ENCODE peak calls at places on chromosomes 4 and X, in ten cellular contexts. L is thoracic aorta; D is mucosa of descending colon; S is psoas muscle; U is Calu3; T is nephron progenitor cell; V is fibroblast of the aortic adventitia; N is H9; A is CD4-positive, alpha-beta T cell; M is HepG2. I is an unnamed sample.

GRCh38 chr4:121950212-121950679 is 1.6 kb downstream of the TRPC3 start:
- DNase-seq in L (no peak), D (peak; percentile 88), S (peak; percentile 74), U (peak; percentile 65), T (peak; percentile 98), V (peak; percentile 54), N (peak; percentile 92), A (peak; percentile 89), M (peak; percentile 20), I (no peak)

GRCh38 chr4:6926681-6927478 is 17.3 kb downstream of the TBC1D14 start:
- DNase-seq in L (no peak), D (peak; percentile 93), S (peak; percentile 61), U (no peak), T (peak; percentile 31), V (no peak), N (no peak), A (peak; percentile 68), M (peak; percentile 96), I (peak; percentile 66)

GRCh38 chr4:13547563-13548041 is 3.3 kb upstream of the NKX3-2 start:
- DNase-seq in L (no peak), D (no peak), S (no peak), U (peak; percentile 33), T (peak; percentile 68), V (no peak), N (no peak), A (no peak), M (no peak), I (peak; percentile 81)

GRCh38 chrX:120559799-120560198 is 963 bp downstream of the CUL4B start:
- DNase-seq in L (no peak), D (no peak), S (no peak), U (no peak), T (no peak), V (no peak), N (no peak), A (no peak), M (no peak), I (peak; percentile 9)

GRCh38 chr4:180134116-180134866 is 2108.9 kb upstream of the TENM3 start:
- DNase-seq in L (no peak), D (peak; percentile 58), S (no peak), U (peak; percentile 3), T (peak; percentile 42), V (no peak), N (no peak), A (no peak), M (no peak), I (peak; percentile 31)

GRCh38 chrX:152601848-152602616 is 35.7 kb upstream of the GABRQ start:
- DNase-seq in L (no peak), D (no peak), S (no peak), U (peak; percentile 1), T (peak; percentile 7), V (no peak), N (peak; percentile 40), A (no peak), M (peak; percentile 1), I (peak; percentile 30)

GRCh38 chr4:152949930-152950329 is 13.8 kb downstream of the FHDC1 start:
- DNase-seq in L (no peak), D (no peak), S (no peak), U (no peak), T (no peak), V (no peak), N (no peak), A (no peak), M (no peak), I (no peak)

GRCh38 chr4:54586343-54586953 is 71.3 kb upstream of the KIT start:
- DNase-seq in L (no peak), D (peak; percentile 52), S (no peak), U (no peak), T (no peak), V (no peak), N (no peak), A (no peak), M (no peak), I (no peak)

GRCh38 chr4:116016201-116016600 is 902.8 kb upstream of the NDST4 start:
- DNase-seq in L (no peak), D (no peak), S (peak; percentile 14), U (peak; percentile 70), T (no peak), V (no peak), N (no peak), A (no peak), M (no peak), I (peak; percentile 68)

GRCh38 chr4:103306870-103307345 is 108.8 kb upstream of the CENPE start:
- DNase-seq in L (no peak), D (peak; percentile 39), S (no peak), U (peak; percentile 55), T (peak; percentile 60), V (peak; percentile 1), N (peak; percentile 56), A (no peak), M (peak; percentile 82), I (no peak)

GRCh38 chr4:139484861-139485311 is 31.0 kb downstream of the RAB33B start:
- DNase-seq in L (no peak), D (no peak), S (no peak), U (peak; percentile 5), T (no peak), V (no peak), N (no peak), A (no peak), M (no peak), I (peak; percentile 78)

GRCh38 chr4:139509727-139510410 is 46.1 kb downstream of the SETD7 start:
- DNase-seq in L (no peak), D (peak; percentile 17), S (no peak), U (peak; percentile 3), T (no peak), V (no peak), N (peak; percentile 66), A (no peak), M (peak; percentile 53), I (peak; percentile 38)

GRCh38 chrX:56794831-56795230 is 65.8 kb downstream of the NBDY start:
- DNase-seq in L (no peak), D (no peak), S (no peak), U (no peak), T (no peak), V (no peak), N (no peak), A (no peak), M (no peak), I (no peak)

GRCh38 chrX:150899191-150899757 is 806 bp upstream of the CD99L2 start:
- DNase-seq in L (no peak), D (peak; percentile 55), S (peak; percentile 35), U (peak; percentile 7), T (peak; percentile 19), V (peak; percentile 11), N (peak; percentile 58), A (peak; percentile 34), M (no peak), I (peak; percentile 82)

GRCh38 chrX:137194164-137194563 is 160.4 kb upstream of the GPR101 start:
- DNase-seq in L (no peak), D (peak; percentile 8), S (no peak), U (peak; percentile 6), T (peak; percentile 44), V (peak; percentile 39), N (peak; percentile 53), A (no peak), M (peak; percentile 12), I (peak; percentile 55)

GRCh38 chr4:110442309-110442708 is 33.6 kb upstream of the ENPEP start:
- DNase-seq in L (no peak), D (no peak), S (no peak), U (no peak), T (no peak), V (no peak), N (no peak), A (no peak), M (no peak), I (no peak)
- TF ChIP-seq CTCF in L (no peak), D (no peak), S (peak; percentile 33), U (no peak), T (no peak), V (no peak), N (no peak), A (no peak), M (no peak), I (no peak)

DNA sequence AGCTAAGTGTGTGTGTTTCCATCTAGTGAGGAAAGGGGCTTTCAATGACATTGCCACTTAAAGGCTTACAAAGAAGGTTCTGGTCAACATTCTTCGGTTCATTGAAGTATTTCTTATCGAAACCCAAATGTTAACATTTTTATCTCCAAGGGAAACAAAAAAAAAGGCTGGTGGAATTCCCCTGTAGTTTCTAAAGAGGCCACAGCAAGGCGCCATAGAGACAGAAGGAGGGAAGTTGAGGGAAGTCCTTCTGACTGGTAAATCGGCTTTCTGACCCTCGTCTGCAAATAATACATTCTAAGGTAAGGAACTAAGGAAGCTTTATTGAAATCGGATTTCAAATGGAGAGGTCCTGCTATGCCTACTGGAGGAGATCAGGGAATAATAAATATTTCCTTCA is 1.7 kb upstream of the ZFP42 start:
- DNase-seq in L (no peak), D (no peak), S (no peak), U (no peak), T (peak; percentile 12), V (no peak), N (peak; percentile 72), A (no peak), M (no peak), I (peak; percentile 31)
- TF ChIP-seq CTCF in L (no peak), D (no peak), S (no peak), U (peak; percentile 16), T (peak; percentile 34), V (no peak), N (peak; percentile 85), A (no peak), M (no peak), I (peak; percentile 41)

GRCh38 chrX:24301806-24302205 is 12.1 kb downstream of the SUPT20HL2 start:
- DNase-seq in L (no peak), D (no peak), S (no peak), U (no peak), T (no peak), V (no peak), N (no peak), A (no peak), M (no peak), I (no peak)

GRCh38 chrX:24305905-24306304 is 8.0 kb downstream of the SUPT20HL2 start:
- DNase-seq in L (no peak), D (no peak), S (no peak), U (no peak), T (no peak), V (no peak), N (no peak), A (no peak), M (no peak), I (no peak)

GRCh38 chrX:24301060-24301459 is 12.8 kb downstream of the SUPT20HL2 start:
- DNase-seq in L (no peak), D (no peak), S (no peak), U (no peak), T (no peak), V (peak; percentile 41), N (no peak), A (no peak), M (no peak), I (no peak)

GRCh38 chrX:24306430-24306829 is 7.4 kb downstream of the SUPT20HL2 start:
- DNase-seq in L (no peak), D (no peak), S (no peak), U (no peak), T (no peak), V (no peak), N (peak; percentile 56), A (no peak), M (peak; percentile 21), I (peak; percentile 36)
- TF ChIP-seq CTCF in L (no peak), D (no peak), S (no peak), U (no peak), T (no peak), V (no peak), N (peak; percentile 54), A (no peak), M (peak; percentile 55), I (no peak)

DNA sequence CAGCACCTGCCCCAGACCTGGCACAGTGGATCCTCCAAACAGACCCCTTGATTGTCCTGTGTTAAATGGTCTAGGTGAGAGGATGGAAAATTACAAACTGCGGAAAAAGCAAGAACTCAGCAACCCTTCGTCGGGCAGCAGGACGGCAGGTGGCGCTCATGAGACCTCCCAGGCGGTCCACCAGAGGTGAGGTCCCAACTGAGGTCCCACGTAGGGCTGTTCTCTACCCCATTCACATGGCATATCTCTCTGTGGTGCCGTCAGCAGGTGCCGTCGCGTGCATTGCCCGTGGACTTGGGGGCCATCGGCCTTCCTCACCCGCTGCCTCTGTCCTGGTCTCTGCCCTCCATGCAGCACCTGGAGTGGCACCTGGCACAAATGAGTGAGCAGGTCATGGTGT is 88.2 kb downstream of the CRMP1 start:
- DNase-seq in L (no peak), D (no peak), S (no peak), U (no peak), T (no peak), V (no peak), N (peak; percentile 55), A (no peak), M (no peak), I (peak; percentile 41)
- TF ChIP-seq CTCF in L (no peak), D (no peak), S (no peak), U (no peak), T (no peak), V (no peak), N (peak; percentile 54), A (no peak), M (peak; percentile 51), I (peak; percentile 92)